ENCODE peak calls at places on chromosomes 11 and 22, in five cellular contexts. D, K, R, E and F are unnamed samples. For H3K4me1, the result is how much of the 10 kb centered on the place peaks cover.

GRCh38 chr11:69367211-69367964 is 73.4 kb downstream of the MYEOV start:
- DNase-seq in D (peak), K (peak), R (no peak), E (no peak), F (no peak)

GRCh38 chr11:109298865-109299264 is 123.1 kb upstream of the C11orf87 start:
- DNase-seq in D (no peak), K (no peak), R (no peak), E (no peak), F (no peak)

GRCh38 chr11:109695696-109696095 is 273.7 kb downstream of the C11orf87 start:
- DNase-seq in D (no peak), K (no peak), R (no peak), E (no peak), F (no peak)

GRCh38 chr11:92782806-92783205 is 186.6 kb upstream of the MTNR1B start:
- DNase-seq in D (no peak), K (no peak), R (no peak), E (no peak), F (no peak)

GRCh38 chr11:48029686-48030279 is 49.4 kb downstream of the PTPRJ start:
- DNase-seq in D (no peak), K (no peak), R (no peak), E (no peak), F (no peak)

GRCh38 chr11:99766816-99767215 is 746.1 kb downstream of the CNTN5 start:
- DNase-seq in D (no peak), K (no peak), R (no peak), E (peak), F (no peak)

GRCh38 chr22:47031628-47031915 is 269.1 kb downstream of the TBC1D22A start:
- DNase-seq in D (no peak), K (no peak), R (no peak), E (no peak), F (no peak)

GRCh38 chr11:71352226-71352625 is 96.0 kb downstream of the DHCR7 start:
- DNase-seq in D (no peak), K (no peak), R (no peak), E (no peak), F (no peak)

GRCh38 chr22:41300661-41301060 is 664 bp upstream of the ZC3H7B start:
- DNase-seq in D (no peak), K (no peak), R (no peak), E (no peak), F (no peak)

GRCh38 chr22:46123694-46124382 is 26.5 kb upstream of the PPARA start:
- DNase-seq in D (no peak), K (peak), R (no peak), E (no peak), F (no peak)

GRCh38 chr11:115599125-115599524 is 94.9 kb upstream of the CADM1 start:
- DNase-seq in D (no peak), K (no peak), R (no peak), E (no peak), F (no peak)

GRCh38 chr22:49092751-49093150 is 734.9 kb downstream of the BRD1 start:
- DNase-seq in D (no peak), K (no peak), R (no peak), E (no peak), F (no peak)

GRCh38 chr11:93194673-93195291 is 3.0 kb downstream of the SLC36A4 start:
- DNase-seq in D (no peak), K (no peak), R (no peak), E (no peak), F (no peak)

GRCh38 chr22:32910358-32910757 is 108.9 kb downstream of the TIMP3 start:
- DNase-seq in D (no peak), K (no peak), R (no peak), E (no peak), F (no peak)

GRCh38 chr11:13777341-13777985 is 109.0 kb downstream of the FAR1 start:
- DNase-seq in D (no peak), K (no peak), R (no peak), E (peak), F (no peak)

GRCh38 chr11:130431806-130432205 is 3.4 kb upstream of the ADAMTS8 start:
- DNase-seq in D (no peak), K (no peak), R (no peak), E (no peak), F (no peak)

GRCh38 chr11:59000007-59000406 is 60.7 kb downstream of the GLYATL1 start:
- DNase-seq in D (no peak), K (no peak), R (no peak), E (no peak), F (no peak)

GRCh38 chr11:12784445-12784844 is 110.2 kb downstream of the TEAD1 start:
- DNase-seq in D (no peak), K (no peak), R (no peak), E (no peak), F (no peak)

GRCh38 chr11:20840341-20840740 is 171.0 kb downstream of the NELL1 start:
- DNase-seq in D (no peak), K (no peak), R (no peak), E (no peak), F (no peak)

GRCh38 chr11:43963221-43963620 is 20.8 kb downstream of the C11orf96 start:
- DNase-seq in D (no peak), K (no peak), R (no peak), E (no peak), F (no peak)

GRCh38 chr11:58530236-58530635 is 22.3 kb upstream of the OR5B21 start:
- DNase-seq in D (no peak), K (no peak), R (no peak), E (no peak), F (peak)

GRCh38 chr11:6526411-6527135 is 29.5 kb downstream of the DNHD1 start:
- DNase-seq in D (no peak), K (no peak), R (no peak), E (no peak), F (no peak)

GRCh38 chr11:90916706-90917105 is 693.9 kb upstream of the CHORDC1 start:
- DNase-seq in D (no peak), K (no peak), R (no peak), E (peak), F (no peak)

GRCh38 chr22:22168190-22168940 is 76.2 kb upstream of the VPREB1 start:
- DNase-seq in D (no peak), K (no peak), R (no peak), E (peak), F (no peak)

DNA sequence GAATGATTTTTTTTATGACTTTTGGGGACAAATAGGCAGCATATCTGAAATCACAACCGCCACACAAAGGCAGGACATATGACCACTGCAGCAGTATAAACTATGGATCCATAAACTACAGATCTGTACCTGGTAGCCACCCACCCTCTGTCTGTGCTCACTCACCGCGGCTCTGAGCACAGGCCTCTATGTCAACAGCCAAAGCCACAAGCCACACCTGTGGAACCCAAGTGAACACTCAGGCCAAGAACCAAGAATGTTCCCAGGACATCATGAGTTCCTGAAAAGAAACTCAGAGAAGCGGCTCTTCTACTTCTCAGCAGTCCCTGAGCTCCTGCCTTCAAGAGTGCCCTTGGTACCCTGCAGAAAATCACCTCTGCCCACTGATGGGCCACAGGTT is 22.4 kb downstream of the PISD start:
- DNase-seq in D (peak), K (no peak), R (peak), E (no peak), F (no peak)
- H3K4me1 ChIP-seq in D (under half), K (half or more), R (under half), E (under half), F (under half)

DNA sequence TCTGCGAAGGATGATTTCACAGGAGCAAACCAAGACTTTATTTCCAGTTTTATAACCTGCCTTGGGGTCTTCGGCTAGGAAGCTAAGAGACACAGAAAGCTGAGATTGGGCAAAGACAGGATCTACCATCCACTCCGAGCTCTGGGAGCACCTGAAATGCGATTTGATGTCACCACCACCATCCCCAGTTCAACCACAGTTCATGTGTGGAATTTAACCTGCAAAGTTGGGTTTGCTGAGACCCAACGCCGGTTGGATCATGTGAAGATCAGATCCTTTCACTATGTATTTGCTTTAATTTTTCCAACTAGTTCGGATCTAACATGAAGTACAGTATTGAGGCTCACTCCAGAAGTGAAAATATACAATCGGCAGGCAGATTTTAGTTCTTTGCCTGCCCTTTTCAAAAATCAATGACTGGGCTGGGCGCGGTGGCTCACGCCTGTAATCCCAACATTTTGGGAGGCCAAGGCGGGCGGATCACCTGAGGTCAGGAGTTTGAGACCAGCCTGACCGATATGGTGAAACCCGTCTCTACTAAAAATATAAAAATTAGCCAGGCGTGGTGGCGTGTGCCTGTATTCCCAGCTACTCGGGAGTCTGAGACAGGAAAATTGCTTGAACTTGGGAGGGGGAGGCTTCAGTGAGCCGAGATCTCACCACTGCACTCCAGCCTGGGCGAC is 1.4 kb upstream of the C11orf24 start:
- DNase-seq in D (no peak), K (no peak), R (peak), E (no peak), F (no peak)
- H3K27ac ChIP-seq in D (no peak), K (peak), R (peak), E (no peak), F (no peak)

GRCh38 chr22:36323182-36323854 is 64.4 kb downstream of the MYH9 start:
- DNase-seq in D (peak), K (no peak), R (peak), E (no peak), F (no peak)
- H3K4me1 ChIP-seq in D (half or more), K (half or more), R (half or more), E (under half), F (under half)

GRCh38 chr22:37860796-37861421 is 11.7 kb downstream of the EIF3L start:
- DNase-seq in D (peak), K (no peak), R (peak), E (no peak), F (no peak)
- H3K27ac ChIP-seq in D (peak), K (peak), R (peak), E (no peak), F (no peak)

DNA sequence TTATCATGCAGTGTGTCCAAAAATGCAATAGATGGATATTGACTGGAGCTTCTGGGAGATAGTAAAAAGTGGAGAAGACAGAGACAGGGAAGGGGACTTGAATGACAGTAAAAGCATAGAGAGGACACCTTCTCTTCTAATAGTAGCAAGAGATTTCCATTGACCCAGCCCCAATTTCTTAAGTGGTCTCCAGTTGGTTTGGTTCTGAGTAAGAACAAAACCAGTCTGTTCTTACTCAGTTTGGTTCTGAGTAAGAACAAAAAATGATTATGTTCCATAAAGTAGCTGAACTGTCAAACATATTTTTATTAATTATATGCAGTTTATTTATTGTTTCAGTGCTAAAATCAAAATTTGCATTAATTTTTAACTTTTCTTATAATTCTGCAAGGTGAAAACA is 316.8 kb upstream of the MPPED2 start:
- DNase-seq in D (no peak), K (no peak), R (no peak), E (no peak), F (no peak)
- H3K4me1 ChIP-seq in D (under half), K (under half), R (under half), E (under half), F (under half)

DNA sequence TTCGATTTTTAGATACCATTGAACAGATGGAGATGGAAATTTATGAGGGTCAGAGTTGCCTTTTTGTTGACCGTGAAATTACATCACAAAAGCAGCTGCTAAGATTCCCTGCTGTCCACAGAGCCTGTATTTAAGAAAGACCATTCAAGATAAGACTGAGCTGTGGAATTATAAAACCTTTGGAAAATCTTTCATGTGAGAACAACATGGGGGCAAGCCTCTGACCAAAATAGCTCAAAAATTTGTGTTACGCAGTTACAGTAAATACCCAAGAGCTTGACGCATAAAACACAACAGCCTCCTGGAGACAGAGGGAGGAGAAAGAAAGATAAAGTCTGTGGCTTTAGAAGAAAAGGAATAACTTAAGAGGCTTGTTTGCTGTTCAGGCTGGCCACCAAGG is 172.4 kb downstream of the AASDHPPT start:
- DNase-seq in D (no peak), K (no peak), R (no peak), E (no peak), F (no peak)
- H3K27ac ChIP-seq in D (no peak), K (no peak), R (no peak), E (no peak), F (no peak)

GRCh38 chr11:18526521-18527296 is at the start of gene TSG101:
- DNase-seq in D (peak), K (peak), R (peak), E (peak), F (peak)

GRCh38 chr11:18524248-18524647 is 2.5 kb downstream of the TSG101 start:
- DNase-seq in D (no peak), K (no peak), R (no peak), E (no peak), F (no peak)

GRCh38 chr11:18526130-18526520 is 617 bp downstream of the TSG101 start:
- DNase-seq in D (no peak), K (no peak), R (no peak), E (no peak), F (no peak)

GRCh38 chr11:18523079-18523478 is 3.7 kb downstream of the TSG101 start:
- DNase-seq in D (no peak), K (no peak), R (no peak), E (no peak), F (no peak)

GRCh38 chr11:18527512-18527911 is 770 bp upstream of the TSG101 start:
- DNase-seq in D (no peak), K (no peak), R (no peak), E (no peak), F (no peak)
- H3K4me1 ChIP-seq in D (under half), K (under half), R (under half), E (under half), F (under half)